ENCODE peak calls at places on chromosomes 11 and 22, in seven cellular contexts. I is T-helper 9 cell; F is stimulated activated CD8-positive, alpha-beta memory T cell treated with anti-CD3 and anti-CD28 coated beads, Interleukin-7, amount 100 ng/mL, for 48 hours; E is stomach; Y is NCI-H1105; Z is erythroblast; B is RCC 7860. K is an unnamed sample.

GRCh38 chr22:46390652-46391301 is 55.3 kb downstream of the TRMU start:
- DNase-seq in I (no peak), F (no peak), E (peak; percentile 75), Y (no peak), Z (no peak), B (no peak), K (peak; percentile 94)

GRCh38 chr11:32893947-32894827 is 1.6 kb downstream of the QSER1 start:
- DNase-seq in I (peak; percentile 16), F (no peak), E (no peak), Y (peak; percentile 86), Z (peak; percentile 61), B (peak; percentile 66), K (peak; percentile 66)

GRCh38 chr22:42268852-42269406 is 1.5 kb downstream of the TCF20 start:
- DNase-seq in I (no peak), F (no peak), E (no peak), Y (no peak), Z (no peak), B (no peak), K (peak; percentile 27)

GRCh38 chr11:15222777-15223176 is 108.1 kb downstream of the INSC start:
- DNase-seq in I (no peak), F (no peak), E (no peak), Y (no peak), Z (no peak), B (no peak), K (no peak)

GRCh38 chr11:133339495-133340140 is 192.7 kb downstream of the OPCML start:
- DNase-seq in I (no peak), F (no peak), E (no peak), Y (no peak), Z (no peak), B (no peak), K (no peak)

GRCh38 chr11:80593981-80594380 is 1153.2 kb upstream of the TENM4 start:
- DNase-seq in I (no peak), F (no peak), E (no peak), Y (no peak), Z (peak; percentile 6), B (peak; percentile 7), K (no peak)

GRCh38 chr11:20611445-20611844 is 12.0 kb downstream of the SLC6A5 start:
- DNase-seq in I (no peak), F (no peak), E (no peak), Y (no peak), Z (no peak), B (no peak), K (no peak)

GRCh38 chr22:39518996-39519680 is 1.2 kb upstream of the ATF4 start:
- DNase-seq in I (no peak), F (no peak), E (no peak), Y (no peak), Z (peak; percentile 82), B (peak; percentile 31), K (peak; percentile 57)

GRCh38 chr22:37197451-37198289 is 9.6 kb upstream of the C1QTNF6 start:
- DNase-seq in I (no peak), F (no peak), E (peak; percentile 51), Y (no peak), Z (no peak), B (peak; percentile 90), K (peak; percentile 64)

GRCh38 chr22:22687638-22688500 is 43.5 kb downstream of the GGTLC2 start:
- DNase-seq in I (no peak), F (no peak), E (peak; percentile 34), Y (peak; percentile 16), Z (peak; percentile 45), B (peak; percentile 14), K (peak; percentile 64)

GRCh38 chr11:121426476-121427454 is 25.3 kb upstream of the SORL1 start:
- DNase-seq in I (peak; percentile 37), F (peak; percentile 41), E (peak; percentile 56), Y (peak; percentile 18), Z (peak; percentile 8), B (no peak), K (peak; percentile 57)

K was measured in AG20443.